ENCODE peak calls at places on chromosomes 5 and 9, in seven cellular contexts. H is stimulated activated naive CD8-positive, alpha-beta T cell treated with anti-CD3 and anti-CD28 coated beads, Interleukin-15, Interleukin-2, amounts not matched to agents 100 U/mL and 50 U/mL, for 24 hours; D is stimulated activated effector memory CD8-positive, alpha-beta T cell treated with anti-CD3 and anti-CD28 coated beads, Interleukin-12 subunit alpha, Interleukin-12 subunit beta, amount 100 ng/mL, for 72 hours; J is activated CD8-positive, alpha-beta T cell treated with anti-CD3 and anti-CD28 coated beads for 36 hours; K is left cardiac atrium; G is DND-41; A is left ventricle myocardium superior. Y is an unnamed sample.

GRCh38 chr9:16689352-16689938 is 181.0 kb downstream of the BNC2 start:
- ATAC-seq in H (no peak), D (no peak), J (no peak), K (no peak), G (no peak), A (peak), Y (no peak)

GRCh38 chr5:80078921-80079320 is 43.8 kb downstream of the THBS4 start:
- ATAC-seq in H (no peak), D (no peak), J (no peak), K (no peak), G (no peak), A (no peak), Y (no peak)

GRCh38 chr9:127562841-127563523 is 49.1 kb upstream of the STXBP1 start:
- ATAC-seq in H (no peak), D (no peak), J (no peak), K (peak), G (no peak), A (peak), Y (no peak)

GRCh38 chr9:124353166-124353768 is 62.0 kb downstream of the PSMB7 start:
- ATAC-seq in H (no peak), D (no peak), J (no peak), K (no peak), G (no peak), A (no peak), Y (no peak)

GRCh38 chr9:136306691-136307208 is 2.9 kb upstream of the CCDC187 start:
- ATAC-seq in H (peak), D (peak), J (peak), K (no peak), G (peak), A (no peak), Y (no peak)

GRCh38 chr5:97172227-97172626 is 10.8 kb downstream of the RIOK2 start:
- ATAC-seq in H (peak), D (peak), J (peak), K (no peak), G (no peak), A (no peak), Y (no peak)

GRCh38 chr5:1494780-1495524 is 28.8 kb downstream of the LPCAT1 start:
- ATAC-seq in H (peak), D (peak), J (peak), K (peak), G (peak), A (peak), Y (peak)

GRCh38 chr5:89064054-89064453 is 181.1 kb upstream of the MEF2C start:
- ATAC-seq in H (no peak), D (peak), J (no peak), K (no peak), G (no peak), A (no peak), Y (peak)

GRCh38 chr9:4207476-4207875 is 92.4 kb downstream of the GLIS3 start:
- ATAC-seq in H (no peak), D (no peak), J (no peak), K (no peak), G (no peak), A (no peak), Y (no peak)

GRCh38 chr9:7909537-7909936 is 110.0 kb upstream of the DMAC1 start:
- ATAC-seq in H (no peak), D (no peak), J (no peak), K (no peak), G (no peak), A (peak), Y (no peak)

GRCh38 chr9:127144670-127145458 is 22.4 kb upstream of the ANGPTL2 start:
- ATAC-seq in H (no peak), D (no peak), J (no peak), K (peak), G (no peak), A (peak), Y (no peak)

GRCh38 chr5:5271606-5272321 is 131.6 kb downstream of the ADAMTS16 start:
- ATAC-seq in H (no peak), D (no peak), J (no peak), K (no peak), G (no peak), A (no peak), Y (no peak)

GRCh38 chr5:172733179-172733973 is 37.6 kb downstream of the DUSP1 start:
- ATAC-seq in H (no peak), D (no peak), J (no peak), K (peak), G (no peak), A (peak), Y (no peak)

GRCh38 chr5:180370861-180371641 is 17.9 kb upstream of the GFPT2 start:
- ATAC-seq in H (no peak), D (no peak), J (no peak), K (no peak), G (no peak), A (peak), Y (no peak)

GRCh38 chr9:129998491-129999122 is 44.4 kb downstream of the FNBP1 start:
- ATAC-seq in H (no peak), D (peak), J (peak), K (no peak), G (no peak), A (no peak), Y (peak)

GRCh38 chr5:77727190-77727589 is 48.9 kb downstream of the TBCA start:
- ATAC-seq in H (no peak), D (no peak), J (no peak), K (no peak), G (no peak), A (no peak), Y (no peak)

GRCh38 chr9:73141282-73141681 is 10.4 kb upstream of the ANXA1 start:
- ATAC-seq in H (no peak), D (no peak), J (no peak), K (no peak), G (no peak), A (no peak), Y (no peak)

GRCh38 chr5:67748165-67748690 is 467.3 kb upstream of the PIK3R1 start:
- ATAC-seq in H (no peak), D (no peak), J (no peak), K (no peak), G (peak), A (no peak), Y (no peak)

GRCh38 chr5:153959134-153959957 is 79.4 kb downstream of the FAM114A2 start:
- ATAC-seq in H (no peak), D (peak), J (no peak), K (peak), G (no peak), A (peak), Y (no peak)

GRCh38 chr5:34991486-34992238 is 56.1 kb downstream of the AGXT2 start:
- ATAC-seq in H (no peak), D (no peak), J (no peak), K (no peak), G (no peak), A (no peak), Y (no peak)

GRCh38 chr5:58327289-58327688 is 132.6 kb downstream of the PLK2 start:
- ATAC-seq in H (no peak), D (no peak), J (no peak), K (no peak), G (no peak), A (no peak), Y (no peak)

GRCh38 chr9:77194423-77194822 is 17.1 kb downstream of the VPS13A start:
- ATAC-seq in H (peak), D (no peak), J (no peak), K (no peak), G (no peak), A (no peak), Y (no peak)

GRCh38 chr5:180605554-180606214 is 14.4 kb upstream of the SCGB3A1 start:
- ATAC-seq in H (peak), D (peak), J (peak), K (no peak), G (peak), A (no peak), Y (no peak)

GRCh38 chr9:137789295-137789895 is 88.2 kb upstream of the CACNA1B start:
- ATAC-seq in H (no peak), D (no peak), J (no peak), K (no peak), G (no peak), A (no peak), Y (no peak)

Y was measured in activated CD4-positive, CD25-positive, alpha-beta regulatory T cell treated with anti-CD3 and anti-CD28 coated beads, Interleukin-2, amount 50 U/mL, for 24 hours.